ENCODE peak calls at places on chromosomes 3 and 15, in eight cellular contexts. One of them, this sample, is unnamed.

GRCh38 chr3:14434541-14435151 is 32.2 kb downstream of the SLC6A6 start:
- DNase-seq in cardiac muscle cell: no peak
- DNase-seq in IMR-90: no peak
- DNase-seq in PC-9: peak; percentile 42
- DNase-seq in brain microvascular endothelial cell: no peak
- DNase-seq in effector memory CD4-positive, alpha-beta T cell: no peak
- DNase-seq in body of pancreas: peak; percentile 40
- DNase-seq in fibroblast of lung: no peak
- DNase-seq in this sample: no peak

GRCh38 chr3:115834068-115834467 is 210.8 kb downstream of the GAP43 start:
- DNase-seq in cardiac muscle cell: peak; percentile 50
- DNase-seq in IMR-90: peak; percentile 91
- DNase-seq in PC-9: no peak
- DNase-seq in brain microvascular endothelial cell: peak; percentile 77
- DNase-seq in effector memory CD4-positive, alpha-beta T cell: no peak
- DNase-seq in body of pancreas: no peak
- DNase-seq in fibroblast of lung: peak; percentile 86
- DNase-seq in this sample: no peak

GRCh38 chr15:92709064-92709463 is 53.5 kb upstream of the FAM174B start:
- DNase-seq in cardiac muscle cell: peak; percentile 16
- DNase-seq in IMR-90: no peak
- DNase-seq in PC-9: peak; percentile 59
- DNase-seq in brain microvascular endothelial cell: no peak
- DNase-seq in effector memory CD4-positive, alpha-beta T cell: no peak
- DNase-seq in body of pancreas: no peak
- DNase-seq in fibroblast of lung: no peak
- DNase-seq in this sample: no peak

GRCh38 chr15:101068961-101069734 is 150.0 kb downstream of the LRRK1 start:
- DNase-seq in cardiac muscle cell: peak; percentile 51
- DNase-seq in IMR-90: peak; percentile 61
- DNase-seq in PC-9: peak; percentile 66
- DNase-seq in brain microvascular endothelial cell: no peak
- DNase-seq in effector memory CD4-positive, alpha-beta T cell: no peak
- DNase-seq in body of pancreas: no peak
- DNase-seq in fibroblast of lung: peak; percentile 90
- DNase-seq in this sample: no peak

GRCh38 chr15:52284164-52284563 is 11.4 kb downstream of the MYO5C start:
- DNase-seq in cardiac muscle cell: peak; percentile 18
- DNase-seq in IMR-90: peak; percentile 77
- DNase-seq in PC-9: peak; percentile 61
- DNase-seq in brain microvascular endothelial cell: peak; percentile 44
- DNase-seq in effector memory CD4-positive, alpha-beta T cell: no peak
- DNase-seq in body of pancreas: no peak
- DNase-seq in fibroblast of lung: peak; percentile 37
- DNase-seq in this sample: no peak

GRCh38 chr3:47617061-47618010 is 38.7 kb upstream of the CSPG5 start:
- DNase-seq in cardiac muscle cell: no peak
- DNase-seq in IMR-90: peak; percentile 75
- DNase-seq in PC-9: no peak
- DNase-seq in brain microvascular endothelial cell: no peak
- DNase-seq in effector memory CD4-positive, alpha-beta T cell: no peak
- DNase-seq in body of pancreas: no peak
- DNase-seq in fibroblast of lung: peak; percentile 40
- DNase-seq in this sample: no peak

GRCh38 chr3:1442271-1442670 is 349.4 kb downstream of the CNTN6 start:
- DNase-seq in cardiac muscle cell: no peak
- DNase-seq in IMR-90: no peak
- DNase-seq in PC-9: no peak
- DNase-seq in brain microvascular endothelial cell: no peak
- DNase-seq in effector memory CD4-positive, alpha-beta T cell: no peak
- DNase-seq in body of pancreas: no peak
- DNase-seq in fibroblast of lung: no peak
- DNase-seq in this sample: no peak

GRCh38 chr3:31472479-31473390 is 60.0 kb upstream of the STT3B start:
- DNase-seq in cardiac muscle cell: peak; percentile 42
- DNase-seq in IMR-90: peak; percentile 24
- DNase-seq in PC-9: no peak
- DNase-seq in brain microvascular endothelial cell: peak; percentile 94
- DNase-seq in effector memory CD4-positive, alpha-beta T cell: no peak
- DNase-seq in body of pancreas: no peak
- DNase-seq in fibroblast of lung: peak; percentile 18
- DNase-seq in this sample: no peak

GRCh38 chr3:96083610-96084009 is 730.8 kb upstream of the EPHA6 start:
- DNase-seq in cardiac muscle cell: no peak
- DNase-seq in IMR-90: no peak
- DNase-seq in PC-9: no peak
- DNase-seq in brain microvascular endothelial cell: no peak
- DNase-seq in effector memory CD4-positive, alpha-beta T cell: no peak
- DNase-seq in body of pancreas: no peak
- DNase-seq in fibroblast of lung: no peak
- DNase-seq in this sample: no peak

GRCh38 chr15:49031764-49032270 is 14.4 kb downstream of the SECISBP2L start:
- DNase-seq in cardiac muscle cell: no peak
- DNase-seq in IMR-90: peak; percentile 17
- DNase-seq in PC-9: no peak
- DNase-seq in brain microvascular endothelial cell: no peak
- DNase-seq in effector memory CD4-positive, alpha-beta T cell: no peak
- DNase-seq in body of pancreas: no peak
- DNase-seq in fibroblast of lung: no peak
- DNase-seq in this sample: no peak

GRCh38 chr3:62024882-62025281 is 348.5 kb downstream of the FEZF2 start:
- DNase-seq in cardiac muscle cell: no peak
- DNase-seq in IMR-90: no peak
- DNase-seq in PC-9: no peak
- DNase-seq in brain microvascular endothelial cell: no peak
- DNase-seq in effector memory CD4-positive, alpha-beta T cell: no peak
- DNase-seq in body of pancreas: no peak
- DNase-seq in fibroblast of lung: no peak
- DNase-seq in this sample: no peak

GRCh38 chr3:159263750-159264561 is 462.1 kb downstream of the MFSD1 start:
- DNase-seq in cardiac muscle cell: peak; percentile 66
- DNase-seq in IMR-90: peak; percentile 46
- DNase-seq in PC-9: no peak
- DNase-seq in brain microvascular endothelial cell: peak; percentile 63
- DNase-seq in effector memory CD4-positive, alpha-beta T cell: no peak
- DNase-seq in body of pancreas: peak; percentile 27
- DNase-seq in fibroblast of lung: peak; percentile 58
- DNase-seq in this sample: no peak

GRCh38 chr3:134093906-134094305 is 64.2 kb upstream of the SLCO2A1 start:
- DNase-seq in cardiac muscle cell: no peak
- DNase-seq in IMR-90: peak; percentile 46
- DNase-seq in PC-9: no peak
- DNase-seq in brain microvascular endothelial cell: no peak
- DNase-seq in effector memory CD4-positive, alpha-beta T cell: no peak
- DNase-seq in body of pancreas: no peak
- DNase-seq in fibroblast of lung: no peak
- DNase-seq in this sample: no peak

GRCh38 chr3:51687472-51688205 is 16.6 kb downstream of the TEX264 start:
- DNase-seq in cardiac muscle cell: peak; percentile 16
- DNase-seq in IMR-90: peak; percentile 62
- DNase-seq in PC-9: no peak
- DNase-seq in brain microvascular endothelial cell: no peak
- DNase-seq in effector memory CD4-positive, alpha-beta T cell: no peak
- DNase-seq in body of pancreas: no peak
- DNase-seq in fibroblast of lung: no peak
- DNase-seq in this sample: no peak
- H3K27ac ChIP-seq in cardiac muscle cell: peak overlapping the region; percentile 90
- H3K27ac ChIP-seq in IMR-90: no peak overlapping the region
- H3K27ac ChIP-seq in PC-9: no peak overlapping the region
- H3K27ac ChIP-seq in brain microvascular endothelial cell: no peak overlapping the region
- H3K27ac ChIP-seq in effector memory CD4-positive, alpha-beta T cell: no peak overlapping the region
- H3K27ac ChIP-seq in body of pancreas: no peak overlapping the region
- H3K27ac ChIP-seq in fibroblast of lung: no peak overlapping the region
- H3K27ac ChIP-seq in this sample: no peak overlapping the region

GRCh38 chr3:177471733-177472480 is 274.6 kb upstream of the TBL1XR1 start:
- DNase-seq in cardiac muscle cell: no peak
- DNase-seq in IMR-90: no peak
- DNase-seq in PC-9: no peak
- DNase-seq in brain microvascular endothelial cell: no peak
- DNase-seq in effector memory CD4-positive, alpha-beta T cell: no peak
- DNase-seq in body of pancreas: no peak
- DNase-seq in fibroblast of lung: no peak
- DNase-seq in this sample: no peak

GRCh38 chr3:177473184-177473583 is 275.9 kb upstream of the TBL1XR1 start:
- DNase-seq in cardiac muscle cell: no peak
- DNase-seq in IMR-90: peak; percentile 13
- DNase-seq in PC-9: no peak
- DNase-seq in brain microvascular endothelial cell: peak; percentile 49
- DNase-seq in effector memory CD4-positive, alpha-beta T cell: no peak
- DNase-seq in body of pancreas: no peak
- DNase-seq in fibroblast of lung: no peak
- DNase-seq in this sample: no peak

GRCh38 chr3:177468816-177469590 is 271.7 kb upstream of the TBL1XR1 start:
- DNase-seq in cardiac muscle cell: peak; percentile 86
- DNase-seq in IMR-90: peak; percentile 49
- DNase-seq in PC-9: no peak
- DNase-seq in brain microvascular endothelial cell: peak; percentile 22
- DNase-seq in effector memory CD4-positive, alpha-beta T cell: no peak
- DNase-seq in body of pancreas: no peak
- DNase-seq in fibroblast of lung: peak; percentile 69
- DNase-seq in this sample: no peak

GRCh38 chr3:177468331-177468730 is 271.0 kb upstream of the TBL1XR1 start:
- DNase-seq in cardiac muscle cell: peak; percentile 98
- DNase-seq in IMR-90: peak; percentile 96
- DNase-seq in PC-9: peak; percentile 49
- DNase-seq in brain microvascular endothelial cell: peak; percentile 93
- DNase-seq in effector memory CD4-positive, alpha-beta T cell: no peak
- DNase-seq in body of pancreas: peak; percentile 12
- DNase-seq in fibroblast of lung: peak; percentile 96
- DNase-seq in this sample: no peak

DNA sequence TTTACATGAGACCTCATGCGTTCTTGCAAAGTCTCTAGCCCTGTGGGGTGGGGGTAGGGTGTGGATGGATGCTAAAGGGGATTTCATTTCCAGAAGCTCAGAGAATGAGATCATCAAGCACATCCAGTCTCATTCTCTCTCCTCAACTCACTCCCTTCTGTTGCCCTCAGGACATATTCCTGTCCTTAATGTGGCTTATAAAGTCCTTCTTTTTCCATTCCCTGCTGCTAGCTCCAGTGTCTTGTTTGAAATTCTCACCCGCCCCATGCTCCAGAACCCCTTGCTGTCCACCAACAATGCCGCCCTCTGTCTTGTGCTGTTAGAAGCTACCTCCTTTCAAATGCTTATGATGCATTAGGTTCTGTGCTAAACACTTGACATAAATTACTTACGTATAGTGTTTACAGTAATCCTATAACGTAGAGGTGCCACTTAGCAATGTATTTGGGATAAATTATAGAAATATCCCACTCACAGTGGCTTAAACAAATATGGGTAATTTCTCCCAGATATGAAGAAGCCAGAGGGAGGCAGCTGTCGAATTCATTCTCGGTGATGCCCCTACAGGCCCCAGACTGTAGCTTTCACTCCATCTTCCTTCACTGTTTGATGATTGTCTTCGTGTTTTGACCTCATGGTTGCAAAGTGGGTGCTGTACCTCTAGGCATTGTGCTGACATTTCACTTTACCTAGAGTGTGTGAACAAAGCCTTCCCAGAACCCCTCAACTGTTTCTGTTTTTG is 273.1 kb upstream of the TBL1XR1 start:
- DNase-seq in cardiac muscle cell: no peak
- DNase-seq in IMR-90: peak; percentile 51
- DNase-seq in PC-9: no peak
- DNase-seq in brain microvascular endothelial cell: no peak
- DNase-seq in effector memory CD4-positive, alpha-beta T cell: no peak
- DNase-seq in body of pancreas: no peak
- DNase-seq in fibroblast of lung: no peak
- DNase-seq in this sample: no peak
- H3K27ac ChIP-seq in cardiac muscle cell: no peak overlapping the region
- H3K27ac ChIP-seq in IMR-90: no peak overlapping the region
- H3K27ac ChIP-seq in PC-9: no peak overlapping the region
- H3K27ac ChIP-seq in brain microvascular endothelial cell: no peak overlapping the region
- H3K27ac ChIP-seq in effector memory CD4-positive, alpha-beta T cell: no peak overlapping the region
- H3K27ac ChIP-seq in body of pancreas: no peak overlapping the region
- H3K27ac ChIP-seq in fibroblast of lung: no peak overlapping the region
- H3K27ac ChIP-seq in this sample: no peak overlapping the region

GRCh38 chr15:77606142-77607034 is 26.3 kb downstream of the LINGO1 start:
- DNase-seq in cardiac muscle cell: peak; percentile 45
- DNase-seq in IMR-90: peak; percentile 13
- DNase-seq in PC-9: no peak
- DNase-seq in brain microvascular endothelial cell: peak; percentile 27
- DNase-seq in effector memory CD4-positive, alpha-beta T cell: no peak
- DNase-seq in body of pancreas: no peak
- DNase-seq in fibroblast of lung: peak; percentile 7
- DNase-seq in this sample: no peak
- H3K27ac ChIP-seq in cardiac muscle cell: peak overlapping the region; percentile 56
- H3K27ac ChIP-seq in IMR-90: no peak overlapping the region
- H3K27ac ChIP-seq in PC-9: no peak overlapping the region
- H3K27ac ChIP-seq in brain microvascular endothelial cell: peak overlapping the region; percentile 35
- H3K27ac ChIP-seq in effector memory CD4-positive, alpha-beta T cell: no peak overlapping the region
- H3K27ac ChIP-seq in body of pancreas: no peak overlapping the region
- H3K27ac ChIP-seq in fibroblast of lung: no peak overlapping the region
- H3K27ac ChIP-seq in this sample: no peak overlapping the region

GRCh38 chr3:169453256-169454059 is 210.1 kb downstream of the MECOM start:
- DNase-seq in cardiac muscle cell: no peak
- DNase-seq in IMR-90: no peak
- DNase-seq in PC-9: no peak
- DNase-seq in brain microvascular endothelial cell: no peak
- DNase-seq in effector memory CD4-positive, alpha-beta T cell: no peak
- DNase-seq in body of pancreas: no peak
- DNase-seq in fibroblast of lung: no peak
- DNase-seq in this sample: no peak

GRCh38 chr3:169456900-169457299 is 206.6 kb downstream of the MECOM start:
- DNase-seq in cardiac muscle cell: no peak
- DNase-seq in IMR-90: no peak
- DNase-seq in PC-9: no peak
- DNase-seq in brain microvascular endothelial cell: no peak
- DNase-seq in effector memory CD4-positive, alpha-beta T cell: no peak
- DNase-seq in body of pancreas: no peak
- DNase-seq in fibroblast of lung: no peak
- DNase-seq in this sample: no peak

GRCh38 chr3:169454060-169454317 is 209.5 kb downstream of the MECOM start:
- DNase-seq in cardiac muscle cell: no peak
- DNase-seq in IMR-90: no peak
- DNase-seq in PC-9: no peak
- DNase-seq in brain microvascular endothelial cell: no peak
- DNase-seq in effector memory CD4-positive, alpha-beta T cell: no peak
- DNase-seq in body of pancreas: no peak
- DNase-seq in fibroblast of lung: no peak
- DNase-seq in this sample: no peak

GRCh38 chr3:169455472-169455871 is 208.0 kb downstream of the MECOM start:
- DNase-seq in cardiac muscle cell: no peak
- DNase-seq in IMR-90: no peak
- DNase-seq in PC-9: no peak
- DNase-seq in brain microvascular endothelial cell: no peak
- DNase-seq in effector memory CD4-positive, alpha-beta T cell: no peak
- DNase-seq in body of pancreas: no peak
- DNase-seq in fibroblast of lung: no peak
- DNase-seq in this sample: no peak

DNA sequence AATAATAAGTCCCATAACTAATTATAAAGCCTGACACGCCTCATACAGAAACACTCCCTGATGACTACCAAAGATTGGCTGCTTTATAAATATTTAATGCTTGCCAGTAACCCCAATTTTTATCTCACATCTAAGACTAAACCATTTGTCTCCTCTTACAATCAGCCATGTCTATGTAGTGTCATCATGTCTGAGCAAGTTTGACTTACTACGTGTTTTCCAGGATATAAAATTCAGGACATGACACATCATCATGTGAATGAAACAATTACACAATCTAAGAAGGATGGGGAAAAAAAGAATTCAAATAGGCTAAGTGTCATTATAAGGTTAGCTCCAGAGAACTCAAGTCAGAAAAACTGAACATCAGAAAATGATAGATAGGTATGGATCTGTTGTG is 208.7 kb downstream of the MECOM start:
- DNase-seq in cardiac muscle cell: peak; percentile 87
- DNase-seq in IMR-90: peak; percentile 59
- DNase-seq in PC-9: peak; percentile 75
- DNase-seq in brain microvascular endothelial cell: peak; percentile 16
- DNase-seq in effector memory CD4-positive, alpha-beta T cell: no peak
- DNase-seq in body of pancreas: no peak
- DNase-seq in fibroblast of lung: peak; percentile 80
- DNase-seq in this sample: no peak
- H3K27ac ChIP-seq in cardiac muscle cell: no peak overlapping the region
- H3K27ac ChIP-seq in IMR-90: no peak overlapping the region
- H3K27ac ChIP-seq in PC-9: peak overlapping the region; percentile 42
- H3K27ac ChIP-seq in brain microvascular endothelial cell: peak overlapping the region; percentile 21
- H3K27ac ChIP-seq in effector memory CD4-positive, alpha-beta T cell: no peak overlapping the region
- H3K27ac ChIP-seq in body of pancreas: no peak overlapping the region
- H3K27ac ChIP-seq in fibroblast of lung: no peak overlapping the region
- H3K27ac ChIP-seq in this sample: no peak overlapping the region

This sample was measured in HL-60.